ENCODE peak calls at places on chromosomes 12 and 14, in four cellular contexts. One of them, this sample, is unnamed.

GRCh38 chr14:22225526-22226133 is 363.4 kb downstream of the DAD1 start:
- DNase-seq in C1 segment of cervical spinal cord: no peak
- DNase-seq in right lobe of liver: no peak
- DNase-seq in stimulated activated CD4-positive, alpha-beta T cell treated with anti-CD3 and anti-CD28 coated beads, Interleukin-4, amount 100 ng/mL, for 24 hours: no peak
- DNase-seq in this sample: no peak

GRCh38 chr14:84894254-84894653 is 635.7 kb upstream of the FLRT2 start:
- DNase-seq in C1 segment of cervical spinal cord: no peak
- DNase-seq in right lobe of liver: no peak
- DNase-seq in stimulated activated CD4-positive, alpha-beta T cell treated with anti-CD3 and anti-CD28 coated beads, Interleukin-4, amount 100 ng/mL, for 24 hours: no peak
- DNase-seq in this sample: no peak

GRCh38 chr14:76497550-76498484 is 121.9 kb downstream of the ESRRB start:
- DNase-seq in C1 segment of cervical spinal cord: no peak
- DNase-seq in right lobe of liver: peak; percentile 31
- DNase-seq in stimulated activated CD4-positive, alpha-beta T cell treated with anti-CD3 and anti-CD28 coated beads, Interleukin-4, amount 100 ng/mL, for 24 hours: no peak
- DNase-seq in this sample: no peak

GRCh38 chr12:12365442-12365802 is 8.5 kb downstream of the BORCS5 start:
- DNase-seq in C1 segment of cervical spinal cord: no peak
- DNase-seq in right lobe of liver: no peak
- DNase-seq in stimulated activated CD4-positive, alpha-beta T cell treated with anti-CD3 and anti-CD28 coated beads, Interleukin-4, amount 100 ng/mL, for 24 hours: no peak
- DNase-seq in this sample: no peak

GRCh38 chr14:54700717-54701116 is 133.8 kb downstream of the SAMD4A start:
- DNase-seq in C1 segment of cervical spinal cord: no peak
- DNase-seq in right lobe of liver: no peak
- DNase-seq in stimulated activated CD4-positive, alpha-beta T cell treated with anti-CD3 and anti-CD28 coated beads, Interleukin-4, amount 100 ng/mL, for 24 hours: no peak
- DNase-seq in this sample: no peak

GRCh38 chr12:98188649-98189048 is 326.7 kb upstream of the TMPO start:
- DNase-seq in C1 segment of cervical spinal cord: no peak
- DNase-seq in right lobe of liver: no peak
- DNase-seq in stimulated activated CD4-positive, alpha-beta T cell treated with anti-CD3 and anti-CD28 coated beads, Interleukin-4, amount 100 ng/mL, for 24 hours: no peak
- DNase-seq in this sample: no peak

GRCh38 chr12:45273717-45274271 is 57.9 kb downstream of the ANO6 start:
- DNase-seq in C1 segment of cervical spinal cord: no peak
- DNase-seq in right lobe of liver: no peak
- DNase-seq in stimulated activated CD4-positive, alpha-beta T cell treated with anti-CD3 and anti-CD28 coated beads, Interleukin-4, amount 100 ng/mL, for 24 hours: no peak
- DNase-seq in this sample: no peak

GRCh38 chr12:50988871-50989270 is 36.5 kb downstream of the HIGD1C start:
- DNase-seq in C1 segment of cervical spinal cord: no peak
- DNase-seq in right lobe of liver: no peak
- DNase-seq in stimulated activated CD4-positive, alpha-beta T cell treated with anti-CD3 and anti-CD28 coated beads, Interleukin-4, amount 100 ng/mL, for 24 hours: no peak
- DNase-seq in this sample: no peak

GRCh38 chr12:91171475-91171874 is 11.1 kb downstream of the DCN start:
- DNase-seq in C1 segment of cervical spinal cord: no peak
- DNase-seq in right lobe of liver: no peak
- DNase-seq in stimulated activated CD4-positive, alpha-beta T cell treated with anti-CD3 and anti-CD28 coated beads, Interleukin-4, amount 100 ng/mL, for 24 hours: no peak
- DNase-seq in this sample: no peak

GRCh38 chr14:102095871-102096568 is 9.2 kb upstream of the HSP90AA1 start:
- DNase-seq in C1 segment of cervical spinal cord: no peak
- DNase-seq in right lobe of liver: no peak
- DNase-seq in stimulated activated CD4-positive, alpha-beta T cell treated with anti-CD3 and anti-CD28 coated beads, Interleukin-4, amount 100 ng/mL, for 24 hours: no peak
- DNase-seq in this sample: no peak

GRCh38 chr12:56634837-56635538 is 4.9 kb upstream of the BAZ2A start:
- DNase-seq in C1 segment of cervical spinal cord: peak; percentile 65
- DNase-seq in right lobe of liver: peak; percentile 89
- DNase-seq in stimulated activated CD4-positive, alpha-beta T cell treated with anti-CD3 and anti-CD28 coated beads, Interleukin-4, amount 100 ng/mL, for 24 hours: peak; percentile 58
- DNase-seq in this sample: no peak

This sample was measured in H1.